ENCODE peak calls at places on chromosomes 2 and 18, in nine cellular contexts. One of them, this sample, is unnamed.

GRCh38 chr2:105143094-105143466 is 98.5 kb upstream of the GPR45 start:
- DNase-seq in HFF-Myc: no peak
- DNase-seq in NB4: no peak
- DNase-seq in fibroblast of lung: no peak
- DNase-seq in B cell: no peak
- DNase-seq in CD4-positive, alpha-beta T cell: no peak
- DNase-seq in lower leg skin: no peak
- DNase-seq in type B pancreatic cell: no peak
- DNase-seq in upper lobe of right lung: no peak
- DNase-seq in this sample: no peak

GRCh38 chr2:239930378-239930777 is 94.8 kb downstream of the NDUFA10 start:
- DNase-seq in HFF-Myc: no peak
- DNase-seq in NB4: no peak
- DNase-seq in fibroblast of lung: no peak
- DNase-seq in B cell: no peak
- DNase-seq in CD4-positive, alpha-beta T cell: no peak
- DNase-seq in lower leg skin: peak; percentile 71
- DNase-seq in type B pancreatic cell: peak; percentile 63
- DNase-seq in upper lobe of right lung: peak; percentile 55
- DNase-seq in this sample: no peak

GRCh38 chr18:79949571-79950439 is 1.6 kb downstream of the SLC66A2 start:
- DNase-seq in HFF-Myc: no peak
- DNase-seq in NB4: peak; percentile 93
- DNase-seq in fibroblast of lung: no peak
- DNase-seq in B cell: peak; percentile 74
- DNase-seq in CD4-positive, alpha-beta T cell: no peak
- DNase-seq in lower leg skin: peak; percentile 85
- DNase-seq in type B pancreatic cell: peak; percentile 27
- DNase-seq in upper lobe of right lung: no peak
- DNase-seq in this sample: no peak

GRCh38 chr2:150464270-150464669 is 23.2 kb downstream of the RND3 start:
- DNase-seq in HFF-Myc: no peak
- DNase-seq in NB4: no peak
- DNase-seq in fibroblast of lung: no peak
- DNase-seq in B cell: no peak
- DNase-seq in CD4-positive, alpha-beta T cell: no peak
- DNase-seq in lower leg skin: no peak
- DNase-seq in type B pancreatic cell: no peak
- DNase-seq in upper lobe of right lung: no peak
- DNase-seq in this sample: no peak

GRCh38 chr2:10034333-10035052 is 8.9 kb upstream of the KLF11 start:
- DNase-seq in HFF-Myc: no peak
- DNase-seq in NB4: peak; percentile 46
- DNase-seq in fibroblast of lung: no peak
- DNase-seq in B cell: no peak
- DNase-seq in CD4-positive, alpha-beta T cell: no peak
- DNase-seq in lower leg skin: no peak
- DNase-seq in type B pancreatic cell: no peak
- DNase-seq in upper lobe of right lung: no peak
- DNase-seq in this sample: no peak

GRCh38 chr2:96913398-96914202 is 43.7 kb upstream of the SEMA4C start:
- DNase-seq in HFF-Myc: no peak
- DNase-seq in NB4: peak; percentile 74
- DNase-seq in fibroblast of lung: no peak
- DNase-seq in B cell: peak; percentile 69
- DNase-seq in CD4-positive, alpha-beta T cell: peak; percentile 62
- DNase-seq in lower leg skin: no peak
- DNase-seq in type B pancreatic cell: no peak
- DNase-seq in upper lobe of right lung: no peak
- DNase-seq in this sample: peak; percentile 56

GRCh38 chr18:11019295-11019694 is 130.1 kb downstream of the PIEZO2 start:
- DNase-seq in HFF-Myc: no peak
- DNase-seq in NB4: no peak
- DNase-seq in fibroblast of lung: no peak
- DNase-seq in B cell: no peak
- DNase-seq in CD4-positive, alpha-beta T cell: no peak
- DNase-seq in lower leg skin: no peak
- DNase-seq in type B pancreatic cell: no peak
- DNase-seq in upper lobe of right lung: no peak
- DNase-seq in this sample: no peak

GRCh38 chr18:2901405-2901989 is 54.7 kb downstream of the EMILIN2 start:
- DNase-seq in HFF-Myc: peak; percentile 62
- DNase-seq in NB4: no peak
- DNase-seq in fibroblast of lung: peak; percentile 5
- DNase-seq in B cell: no peak
- DNase-seq in CD4-positive, alpha-beta T cell: no peak
- DNase-seq in lower leg skin: peak; percentile 92
- DNase-seq in type B pancreatic cell: no peak
- DNase-seq in upper lobe of right lung: no peak
- DNase-seq in this sample: no peak

GRCh38 chr2:119768731-119769130 is 9.0 kb downstream of the PTPN4 start:
- DNase-seq in HFF-Myc: no peak
- DNase-seq in NB4: no peak
- DNase-seq in fibroblast of lung: no peak
- DNase-seq in B cell: no peak
- DNase-seq in CD4-positive, alpha-beta T cell: no peak
- DNase-seq in lower leg skin: no peak
- DNase-seq in type B pancreatic cell: no peak
- DNase-seq in upper lobe of right lung: no peak
- DNase-seq in this sample: no peak

GRCh38 chr2:145623136-145623535 is 1103.2 kb upstream of the ZEB2 start:
- DNase-seq in HFF-Myc: no peak
- DNase-seq in NB4: no peak
- DNase-seq in fibroblast of lung: peak; percentile 91
- DNase-seq in B cell: no peak
- DNase-seq in CD4-positive, alpha-beta T cell: no peak
- DNase-seq in lower leg skin: no peak
- DNase-seq in type B pancreatic cell: no peak
- DNase-seq in upper lobe of right lung: no peak
- DNase-seq in this sample: no peak

GRCh38 chr2:62465741-62466500 is 40.1 kb downstream of the TMEM17 start:
- DNase-seq in HFF-Myc: no peak
- DNase-seq in NB4: peak; percentile 37
- DNase-seq in fibroblast of lung: no peak
- DNase-seq in B cell: no peak
- DNase-seq in CD4-positive, alpha-beta T cell: no peak
- DNase-seq in lower leg skin: no peak
- DNase-seq in type B pancreatic cell: no peak
- DNase-seq in upper lobe of right lung: no peak
- DNase-seq in this sample: no peak

GRCh38 chr2:62469114-62469513 is 36.9 kb downstream of the TMEM17 start:
- DNase-seq in HFF-Myc: no peak
- DNase-seq in NB4: no peak
- DNase-seq in fibroblast of lung: no peak
- DNase-seq in B cell: no peak
- DNase-seq in CD4-positive, alpha-beta T cell: no peak
- DNase-seq in lower leg skin: no peak
- DNase-seq in type B pancreatic cell: no peak
- DNase-seq in upper lobe of right lung: no peak
- DNase-seq in this sample: no peak

GRCh38 chr2:62466501-62466854 is 39.5 kb downstream of the TMEM17 start:
- DNase-seq in HFF-Myc: no peak
- DNase-seq in NB4: no peak
- DNase-seq in fibroblast of lung: no peak
- DNase-seq in B cell: no peak
- DNase-seq in CD4-positive, alpha-beta T cell: no peak
- DNase-seq in lower leg skin: no peak
- DNase-seq in type B pancreatic cell: no peak
- DNase-seq in upper lobe of right lung: no peak
- DNase-seq in this sample: no peak

GRCh38 chr2:62467100-62467474 is 38.9 kb downstream of the TMEM17 start:
- DNase-seq in HFF-Myc: no peak
- DNase-seq in NB4: no peak
- DNase-seq in fibroblast of lung: no peak
- DNase-seq in B cell: no peak
- DNase-seq in CD4-positive, alpha-beta T cell: no peak
- DNase-seq in lower leg skin: no peak
- DNase-seq in type B pancreatic cell: no peak
- DNase-seq in upper lobe of right lung: no peak
- DNase-seq in this sample: no peak

DNA sequence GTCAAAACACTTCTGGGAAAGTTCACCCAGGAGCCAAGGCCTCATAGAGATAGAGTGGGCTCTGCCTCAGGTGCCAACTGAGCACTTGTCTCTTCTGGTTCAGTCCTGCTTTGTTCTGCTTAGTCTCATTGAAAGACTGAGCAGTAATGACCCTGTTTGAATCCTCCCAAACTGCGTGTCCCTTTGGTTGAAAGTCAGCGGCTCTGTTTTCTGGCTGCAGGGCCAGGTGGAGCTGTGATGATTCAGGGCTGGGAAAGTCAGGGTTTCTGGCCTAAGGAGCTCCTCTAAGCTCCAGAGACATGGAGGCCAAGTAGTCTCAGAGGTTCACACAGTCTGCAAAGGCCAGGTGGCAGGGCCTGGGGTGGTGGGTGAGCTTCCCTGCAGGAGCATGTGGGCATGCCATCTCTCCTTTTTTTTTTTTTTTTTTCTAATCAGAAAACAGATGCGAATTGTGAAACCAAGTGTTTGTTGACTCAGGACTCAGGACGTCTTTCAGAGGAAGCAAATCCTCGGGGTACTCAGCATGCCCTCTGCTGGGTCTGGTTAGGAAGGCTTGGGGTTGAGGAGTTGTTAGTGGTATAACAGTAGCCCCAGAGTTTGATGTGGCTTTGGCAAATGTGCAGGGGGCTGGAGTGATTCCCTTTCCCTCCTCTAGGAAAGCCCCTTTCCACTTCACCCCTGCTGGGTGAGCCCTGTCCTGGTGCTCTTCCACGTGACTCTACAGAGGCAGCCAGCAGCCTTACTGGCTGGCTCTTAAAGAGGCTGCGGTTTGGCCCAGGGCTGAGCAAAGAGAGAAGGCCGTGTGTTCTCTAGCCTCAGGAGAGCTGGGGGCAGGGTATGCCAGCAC is 38.3 kb downstream of the TMEM17 start:
- DNase-seq in HFF-Myc: no peak
- DNase-seq in NB4: peak; percentile 21
- DNase-seq in fibroblast of lung: no peak
- DNase-seq in B cell: no peak
- DNase-seq in CD4-positive, alpha-beta T cell: no peak
- DNase-seq in lower leg skin: no peak
- DNase-seq in type B pancreatic cell: no peak
- DNase-seq in upper lobe of right lung: no peak
- DNase-seq in this sample: no peak
- TF ChIP-seq CTCF in HFF-Myc: no peak
- TF ChIP-seq CTCF in NB4: no peak
- TF ChIP-seq CTCF in fibroblast of lung: peak; percentile 23
- TF ChIP-seq CTCF in B cell: no peak
- TF ChIP-seq CTCF in CD4-positive, alpha-beta T cell: no peak
- TF ChIP-seq CTCF in lower leg skin: no peak
- TF ChIP-seq CTCF in type B pancreatic cell: no peak
- TF ChIP-seq CTCF in upper lobe of right lung: no peak
- TF ChIP-seq CTCF in this sample: no peak

DNA sequence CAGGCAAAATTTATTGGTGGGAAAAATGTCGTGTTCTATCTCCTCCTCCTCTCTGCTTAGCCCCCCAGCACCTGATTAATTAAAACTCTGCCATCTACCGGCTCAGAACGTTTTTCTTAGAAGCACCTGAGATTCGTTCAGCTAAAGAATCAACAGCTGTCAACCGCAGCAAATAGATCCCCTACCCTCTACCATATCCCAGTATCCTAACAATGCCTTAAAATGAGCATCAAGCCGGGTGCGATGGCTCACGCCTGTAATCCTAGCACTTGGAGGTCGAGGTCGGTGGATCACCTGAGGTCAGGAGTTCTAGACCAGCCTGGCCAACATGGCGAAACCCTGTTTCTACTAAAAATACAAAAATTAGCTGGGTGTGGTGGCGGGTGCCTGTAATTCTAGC is 165.4 kb downstream of the FMNL2 start:
- DNase-seq in HFF-Myc: no peak
- DNase-seq in NB4: no peak
- DNase-seq in fibroblast of lung: no peak
- DNase-seq in B cell: no peak
- DNase-seq in CD4-positive, alpha-beta T cell: no peak
- DNase-seq in lower leg skin: no peak
- DNase-seq in type B pancreatic cell: no peak
- DNase-seq in upper lobe of right lung: no peak
- DNase-seq in this sample: no peak
- TF ChIP-seq CTCF in HFF-Myc: no peak
- TF ChIP-seq CTCF in NB4: no peak
- TF ChIP-seq CTCF in fibroblast of lung: no peak
- TF ChIP-seq CTCF in B cell: no peak
- TF ChIP-seq CTCF in CD4-positive, alpha-beta T cell: no peak
- TF ChIP-seq CTCF in lower leg skin: no peak
- TF ChIP-seq CTCF in type B pancreatic cell: no peak
- TF ChIP-seq CTCF in upper lobe of right lung: no peak
- TF ChIP-seq CTCF in this sample: no peak

GRCh38 chr2:100067796-100068195 is 74.6 kb downstream of the AFF3 start:
- DNase-seq in HFF-Myc: no peak
- DNase-seq in NB4: no peak
- DNase-seq in fibroblast of lung: no peak
- DNase-seq in B cell: no peak
- DNase-seq in CD4-positive, alpha-beta T cell: no peak
- DNase-seq in lower leg skin: no peak
- DNase-seq in type B pancreatic cell: no peak
- DNase-seq in upper lobe of right lung: no peak
- DNase-seq in this sample: no peak
- TF ChIP-seq CTCF in HFF-Myc: no peak
- TF ChIP-seq CTCF in NB4: no peak
- TF ChIP-seq CTCF in fibroblast of lung: no peak
- TF ChIP-seq CTCF in B cell: no peak
- TF ChIP-seq CTCF in CD4-positive, alpha-beta T cell: no peak
- TF ChIP-seq CTCF in lower leg skin: no peak
- TF ChIP-seq CTCF in type B pancreatic cell: no peak
- TF ChIP-seq CTCF in upper lobe of right lung: no peak
- TF ChIP-seq CTCF in this sample: no peak

GRCh38 chr2:202164409-202164808 is 74.0 kb downstream of the SUMO1 start:
- DNase-seq in HFF-Myc: no peak
- DNase-seq in NB4: no peak
- DNase-seq in fibroblast of lung: peak; percentile 49
- DNase-seq in B cell: no peak
- DNase-seq in CD4-positive, alpha-beta T cell: no peak
- DNase-seq in lower leg skin: no peak
- DNase-seq in type B pancreatic cell: no peak
- DNase-seq in upper lobe of right lung: no peak
- DNase-seq in this sample: no peak

GRCh38 chr2:202157211-202157985 is 81.0 kb downstream of the SUMO1 start:
- DNase-seq in HFF-Myc: no peak
- DNase-seq in NB4: no peak
- DNase-seq in fibroblast of lung: no peak
- DNase-seq in B cell: no peak
- DNase-seq in CD4-positive, alpha-beta T cell: no peak
- DNase-seq in lower leg skin: no peak
- DNase-seq in type B pancreatic cell: no peak
- DNase-seq in upper lobe of right lung: no peak
- DNase-seq in this sample: no peak

GRCh38 chr2:202161106-202161836 is 77.1 kb downstream of the SUMO1 start:
- DNase-seq in HFF-Myc: no peak
- DNase-seq in NB4: no peak
- DNase-seq in fibroblast of lung: peak; percentile 83
- DNase-seq in B cell: no peak
- DNase-seq in CD4-positive, alpha-beta T cell: no peak
- DNase-seq in lower leg skin: no peak
- DNase-seq in type B pancreatic cell: no peak
- DNase-seq in upper lobe of right lung: no peak
- DNase-seq in this sample: no peak

GRCh38 chr2:202154613-202155281 is 81.7 kb downstream of the KIAA2012 start:
- DNase-seq in HFF-Myc: no peak
- DNase-seq in NB4: no peak
- DNase-seq in fibroblast of lung: no peak
- DNase-seq in B cell: no peak
- DNase-seq in CD4-positive, alpha-beta T cell: no peak
- DNase-seq in lower leg skin: no peak
- DNase-seq in type B pancreatic cell: no peak
- DNase-seq in upper lobe of right lung: no peak
- DNase-seq in this sample: no peak

GRCh38 chr2:202158796-202159195 is 79.6 kb downstream of the SUMO1 start:
- DNase-seq in HFF-Myc: no peak
- DNase-seq in NB4: peak; percentile 25
- DNase-seq in fibroblast of lung: peak; percentile 30
- DNase-seq in B cell: no peak
- DNase-seq in CD4-positive, alpha-beta T cell: no peak
- DNase-seq in lower leg skin: no peak
- DNase-seq in type B pancreatic cell: no peak
- DNase-seq in upper lobe of right lung: no peak
- DNase-seq in this sample: no peak
- TF ChIP-seq CTCF in HFF-Myc: peak; percentile 33
- TF ChIP-seq CTCF in NB4: peak; percentile 14
- TF ChIP-seq CTCF in fibroblast of lung: no peak
- TF ChIP-seq CTCF in B cell: no peak
- TF ChIP-seq CTCF in CD4-positive, alpha-beta T cell: no peak
- TF ChIP-seq CTCF in lower leg skin: no peak
- TF ChIP-seq CTCF in type B pancreatic cell: peak; percentile 35
- TF ChIP-seq CTCF in upper lobe of right lung: no peak
- TF ChIP-seq CTCF in this sample: no peak

This sample was measured in GM10248.